ENCODE peak calls at places on chromosome X, in four cellular contexts. One of them, this sample, is unnamed. For H3K27me3 and H3K36me3, the result is how much of the 10 kb centered on the place peaks cover.

GRCh38 chrX:108216405-108216804 is 124.8 kb downstream of the ATG4A start:
- DNase-seq in tibial artery: no peak
- DNase-seq in left lung: no peak
- DNase-seq in RWPE2: no peak
- DNase-seq in this sample: no peak

GRCh38 chrX:105829006-105829405 is 6.7 kb downstream of the NRK start:
- DNase-seq in tibial artery: no peak
- DNase-seq in RWPE2: no peak
- DNase-seq in left lung: no peak
- DNase-seq in this sample: no peak

GRCh38 chrX:101478366-101478765 is 6.9 kb upstream of the ARMCX4 start:
- DNase-seq in left lung: no peak
- DNase-seq in RWPE2: no peak
- DNase-seq in tibial artery: no peak
- DNase-seq in this sample: no peak

GRCh38 chrX:15988661-15989603 is 134.3 kb upstream of the AP1S2 start:
- DNase-seq in left lung: no peak
- DNase-seq in RWPE2: no peak
- DNase-seq in tibial artery: no peak
- DNase-seq in this sample: no peak

GRCh38 chrX:16479206-16479869 is 170.6 kb upstream of the S100G start:
- DNase-seq in RWPE2: no peak
- DNase-seq in left lung: no peak
- DNase-seq in tibial artery: no peak
- DNase-seq in this sample: peak

GRCh38 chrX:350148-350533 is 31.5 kb upstream of the GTPBP6 start:
- DNase-seq in RWPE2: peak
- DNase-seq in left lung: peak
- DNase-seq in tibial artery: no peak
- DNase-seq in this sample: no peak

GRCh38 chrX:11474021-11474420 is 180.8 kb downstream of the AMELX start:
- DNase-seq in left lung: no peak
- DNase-seq in tibial artery: no peak
- DNase-seq in RWPE2: no peak
- DNase-seq in this sample: no peak

GRCh38 chrX:65528705-65529340 is 5.8 kb downstream of the LAS1L start:
- DNase-seq in tibial artery: peak
- DNase-seq in RWPE2: no peak
- DNase-seq in left lung: no peak
- DNase-seq in this sample: no peak

GRCh38 chrX:4841216-4841745 is 1127.8 kb upstream of the PRKX start:
- DNase-seq in tibial artery: no peak
- DNase-seq in left lung: no peak
- DNase-seq in RWPE2: no peak
- DNase-seq in this sample: no peak

GRCh38 chrX:99717716-99718115 is 692.4 kb downstream of the PCDH19 start:
- DNase-seq in RWPE2: no peak
- DNase-seq in tibial artery: no peak
- DNase-seq in left lung: no peak
- DNase-seq in this sample: no peak

GRCh38 chrX:40660381-40660780 is 13.0 kb upstream of the CXorf38 start:
- DNase-seq in RWPE2: no peak
- DNase-seq in left lung: no peak
- DNase-seq in tibial artery: no peak
- DNase-seq in this sample: no peak

GRCh38 chrX:150575415-150575814 is 7.0 kb downstream of the MTM1 start:
- DNase-seq in tibial artery: no peak
- DNase-seq in left lung: no peak
- DNase-seq in RWPE2: peak
- DNase-seq in this sample: peak

GRCh38 chrX:20029728-20030127 is 38.9 kb upstream of the BCLAF3 start:
- DNase-seq in tibial artery: no peak
- DNase-seq in RWPE2: no peak
- DNase-seq in left lung: no peak
- DNase-seq in this sample: no peak

GRCh38 chrX:17613979-17614572 is 123.2 kb upstream of the SCML1 start:
- DNase-seq in left lung: no peak
- DNase-seq in tibial artery: no peak
- DNase-seq in RWPE2: no peak
- DNase-seq in this sample: no peak

GRCh38 chrX:11886745-11887144 is 128.7 kb downstream of the MSL3 start:
- DNase-seq in left lung: no peak
- DNase-seq in tibial artery: no peak
- DNase-seq in RWPE2: no peak
- DNase-seq in this sample: peak

GRCh38 chrX:125883169-125883568 is 282.9 kb downstream of the DCAF12L2 start:
- DNase-seq in tibial artery: no peak
- DNase-seq in left lung: no peak
- DNase-seq in RWPE2: no peak
- DNase-seq in this sample: no peak

GRCh38 chrX:24294619-24295018 is 19.2 kb downstream of the SUPT20HL2 start:
- DNase-seq in RWPE2: no peak
- DNase-seq in tibial artery: peak
- DNase-seq in left lung: no peak
- DNase-seq in this sample: no peak

GRCh38 chrX:20265221-20265725 is 1.4 kb downstream of the RPS6KA3 start:
- DNase-seq in RWPE2: peak
- DNase-seq in left lung: peak
- DNase-seq in tibial artery: peak
- DNase-seq in this sample: no peak

GRCh38 chrX:17697191-17697590 is 40.1 kb upstream of the SCML1 start:
- DNase-seq in tibial artery: no peak
- DNase-seq in RWPE2: no peak
- DNase-seq in left lung: no peak
- DNase-seq in this sample: no peak

GRCh38 chrX:106718709-106719108 is 7.8 kb upstream of the RNF128 start:
- DNase-seq in RWPE2: no peak
- DNase-seq in tibial artery: no peak
- DNase-seq in left lung: no peak
- DNase-seq in this sample: no peak

GRCh38 chrX:20217279-20217678 is 49.4 kb downstream of the RPS6KA3 start:
- DNase-seq in left lung: no peak
- DNase-seq in tibial artery: no peak
- DNase-seq in RWPE2: no peak
- DNase-seq in this sample: no peak

GRCh38 chrX:132565273-132565672 is 76.4 kb upstream of the MBNL3 start:
- DNase-seq in tibial artery: no peak
- DNase-seq in left lung: no peak
- DNase-seq in RWPE2: no peak
- DNase-seq in this sample: no peak

GRCh38 chrX:107718156-107718621 is 57.4 kb downstream of the TSC22D3 start:
- DNase-seq in tibial artery: peak
- DNase-seq in left lung: no peak
- DNase-seq in RWPE2: no peak
- DNase-seq in this sample: no peak

GRCh38 chrX:25721564-25721963 is 416.6 kb upstream of the MAGEB18 start:
- DNase-seq in RWPE2: no peak
- DNase-seq in tibial artery: no peak
- DNase-seq in left lung: no peak
- DNase-seq in this sample: no peak

GRCh38 chrX:41470706-41471105 is 23.6 kb downstream of the NYX start:
- DNase-seq in left lung: no peak
- DNase-seq in RWPE2: no peak
- DNase-seq in tibial artery: no peak
- DNase-seq in this sample: no peak

GRCh38 chrX:30821116-30821515 is 67.9 kb downstream of the TAB3 start:
- DNase-seq in tibial artery: no peak
- DNase-seq in left lung: no peak
- DNase-seq in RWPE2: no peak
- DNase-seq in this sample: no peak

GRCh38 chrX:100659431-100660137 is 15.6 kb downstream of the SRPX2 start:
- DNase-seq in left lung: no peak
- DNase-seq in RWPE2: no peak
- DNase-seq in tibial artery: no peak
- DNase-seq in this sample: no peak

GRCh38 chrX:51440365-51440764 is 56.0 kb downstream of the NUDT11 start:
- DNase-seq in left lung: no peak
- DNase-seq in RWPE2: no peak
- DNase-seq in tibial artery: no peak
- DNase-seq in this sample: no peak

GRCh38 chrX:51435101-51435500 is 61.3 kb downstream of the NUDT11 start:
- DNase-seq in tibial artery: no peak
- DNase-seq in left lung: no peak
- DNase-seq in RWPE2: no peak
- DNase-seq in this sample: no peak

GRCh38 chrX:51437521-51437920 is 58.9 kb downstream of the NUDT11 start:
- DNase-seq in tibial artery: no peak
- DNase-seq in RWPE2: no peak
- DNase-seq in left lung: no peak
- DNase-seq in this sample: no peak
- H3K27me3 ChIP-seq in tibial artery: under half
- H3K27me3 ChIP-seq in RWPE2: under half
- H3K27me3 ChIP-seq in left lung: under half
- H3K27me3 ChIP-seq in this sample: under half

GRCh38 chrX:53481816-53482485 is 47.8 kb upstream of the HSD17B10 start:
- DNase-seq in left lung: no peak
- DNase-seq in tibial artery: peak
- DNase-seq in RWPE2: no peak
- DNase-seq in this sample: no peak
- TF ChIP-seq CTCF in left lung: peak
- TF ChIP-seq CTCF in tibial artery: peak
- TF ChIP-seq CTCF in RWPE2: peak
- TF ChIP-seq CTCF in this sample: peak

GRCh38 chrX:48816014-48816810 is 10.1 kb upstream of the ERAS start:
- DNase-seq in RWPE2: no peak
- DNase-seq in left lung: no peak
- DNase-seq in tibial artery: no peak
- DNase-seq in this sample: no peak
- H3K36me3 ChIP-seq in RWPE2: under half
- H3K36me3 ChIP-seq in left lung: half or more
- H3K36me3 ChIP-seq in tibial artery: half or more
- H3K36me3 ChIP-seq in this sample: under half

GRCh38 chrX:129145898-129146297 is 377.4 kb downstream of the SMARCA1 start:
- DNase-seq in RWPE2: no peak
- DNase-seq in left lung: no peak
- DNase-seq in tibial artery: no peak
- DNase-seq in this sample: no peak
- H3K27me3 ChIP-seq in RWPE2: under half
- H3K27me3 ChIP-seq in left lung: under half
- H3K27me3 ChIP-seq in tibial artery: under half
- H3K27me3 ChIP-seq in this sample: under half

GRCh38 chrX:27918799-27919198 is 62.5 kb downstream of the DCAF8L1 start:
- DNase-seq in left lung: no peak
- DNase-seq in RWPE2: no peak
- DNase-seq in tibial artery: no peak
- DNase-seq in this sample: no peak
- TF ChIP-seq CTCF in left lung: peak
- TF ChIP-seq CTCF in RWPE2: peak
- TF ChIP-seq CTCF in tibial artery: no peak
- TF ChIP-seq CTCF in this sample: peak

GRCh38 chrX:149497626-149498025 is 7.5 kb downstream of the IDS start:
- DNase-seq in tibial artery: no peak
- DNase-seq in RWPE2: no peak
- DNase-seq in left lung: no peak
- DNase-seq in this sample: no peak
- H3K36me3 ChIP-seq in tibial artery: half or more
- H3K36me3 ChIP-seq in RWPE2: under half
- H3K36me3 ChIP-seq in left lung: half or more
- H3K36me3 ChIP-seq in this sample: under half

GRCh38 chrX:69133561-69134542 is 31.4 kb downstream of the PJA1 start:
- DNase-seq in RWPE2: no peak
- DNase-seq in left lung: no peak
- DNase-seq in tibial artery: no peak
- DNase-seq in this sample: no peak
- H3K27me3 ChIP-seq in RWPE2: under half
- H3K27me3 ChIP-seq in left lung: under half
- H3K27me3 ChIP-seq in tibial artery: under half
- H3K27me3 ChIP-seq in this sample: under half

GRCh38 chrX:68824565-68825125 is 4.2 kb upstream of the EFNB1 start:
- DNase-seq in tibial artery: no peak
- DNase-seq in left lung: no peak
- DNase-seq in RWPE2: no peak
- DNase-seq in this sample: no peak

GRCh38 chrX:68821616-68822015 is 7.2 kb upstream of the EFNB1 start:
- DNase-seq in tibial artery: no peak
- DNase-seq in left lung: no peak
- DNase-seq in RWPE2: no peak
- DNase-seq in this sample: no peak

GRCh38 chrX:68823413-68824151 is 5.2 kb upstream of the EFNB1 start:
- DNase-seq in left lung: no peak
- DNase-seq in RWPE2: no peak
- DNase-seq in tibial artery: no peak
- DNase-seq in this sample: no peak

GRCh38 chrX:68824152-68824433 is 4.7 kb upstream of the EFNB1 start:
- DNase-seq in tibial artery: no peak
- DNase-seq in RWPE2: no peak
- DNase-seq in left lung: no peak
- DNase-seq in this sample: no peak

DNA sequence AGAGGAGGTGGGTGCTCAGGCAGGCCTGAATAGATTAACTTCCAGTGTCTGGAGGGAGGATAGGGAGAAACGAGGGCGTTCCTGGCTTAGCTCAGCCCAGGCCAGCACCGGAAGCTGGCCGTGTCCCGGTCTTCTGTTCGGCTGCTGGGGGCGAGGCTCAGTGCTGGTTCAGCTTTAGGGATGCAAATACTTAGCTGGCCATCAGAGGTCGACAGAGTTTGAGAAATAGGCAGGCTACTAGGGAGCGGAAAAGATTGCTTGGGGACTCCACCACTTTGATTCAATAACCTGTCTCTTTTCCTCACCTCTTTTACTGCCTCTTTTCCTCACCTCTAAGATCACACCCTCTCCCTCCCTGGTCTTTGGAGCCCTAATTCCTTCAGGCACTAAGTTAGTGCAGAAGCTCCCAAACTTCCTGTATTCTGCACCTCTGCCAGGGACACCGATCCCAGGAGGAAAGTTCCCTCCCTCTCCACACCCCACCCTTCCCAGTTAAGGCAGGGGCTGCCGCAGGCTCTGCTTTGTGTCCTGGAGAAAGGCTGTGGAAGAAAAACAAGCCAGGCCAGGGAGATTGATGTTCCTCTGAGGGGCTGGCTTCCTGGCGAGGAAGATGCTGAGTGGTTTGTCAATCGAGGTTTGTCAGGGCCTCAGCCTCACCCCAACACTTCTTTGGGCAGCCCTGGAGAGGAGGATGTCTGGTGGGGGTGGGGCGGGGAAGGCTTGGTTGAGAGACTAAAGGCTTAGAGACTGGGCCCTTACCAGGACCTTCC is 6.0 kb upstream of the EFNB1 start:
- DNase-seq in RWPE2: no peak
- DNase-seq in left lung: no peak
- DNase-seq in tibial artery: peak
- DNase-seq in this sample: no peak
- TF ChIP-seq CTCF in RWPE2: peak
- TF ChIP-seq CTCF in left lung: peak
- TF ChIP-seq CTCF in tibial artery: peak
- TF ChIP-seq CTCF in this sample: peak

GRCh38 chrX:1395646-1396216 is 3.8 kb upstream of the SLC25A6 start:
- DNase-seq in RWPE2: no peak
- DNase-seq in left lung: no peak
- DNase-seq in tibial artery: no peak
- DNase-seq in this sample: no peak
- H3K36me3 ChIP-seq in RWPE2: under half
- H3K36me3 ChIP-seq in left lung: under half
- H3K36me3 ChIP-seq in tibial artery: under half
- H3K36me3 ChIP-seq in this sample: under half

This sample was measured in keratinocyte.